ENCODE peak calls at places on chromosomes 7 and 10, in four cellular contexts. One of them, this sample, is unnamed.

GRCh38 chr7:97499204-97499603 is 232.7 kb upstream of the TAC1 start:
- DNase-seq in dorsolateral prefrontal cortex: no peak
- DNase-seq in tibial nerve: no peak
- DNase-seq in GM23338: peak; percentile 72
- DNase-seq in this sample: no peak

GRCh38 chr10:80187465-80188409 is 17.6 kb downstream of the ANXA11 start:
- DNase-seq in dorsolateral prefrontal cortex: no peak
- DNase-seq in tibial nerve: no peak
- DNase-seq in GM23338: no peak
- DNase-seq in this sample: peak; percentile 80

GRCh38 chr10:129192344-129193128 is 274.5 kb upstream of the MGMT start:
- DNase-seq in dorsolateral prefrontal cortex: no peak
- DNase-seq in tibial nerve: peak; percentile 74
- DNase-seq in GM23338: no peak
- DNase-seq in this sample: no peak

GRCh38 chr7:47786557-47787248 is 161.6 kb downstream of the PKD1L1 start:
- DNase-seq in dorsolateral prefrontal cortex: no peak
- DNase-seq in tibial nerve: peak; percentile 55
- DNase-seq in GM23338: peak; percentile 34
- DNase-seq in this sample: peak; percentile 76

GRCh38 chr10:120077707-120078492 is 185.4 kb downstream of the SEC23IP start:
- DNase-seq in dorsolateral prefrontal cortex: no peak
- DNase-seq in tibial nerve: no peak
- DNase-seq in GM23338: peak; percentile 56
- DNase-seq in this sample: no peak

GRCh38 chr7:84914598-84914997 is 272.3 kb downstream of the SEMA3D start:
- DNase-seq in dorsolateral prefrontal cortex: no peak
- DNase-seq in tibial nerve: no peak
- DNase-seq in GM23338: peak; percentile 42
- DNase-seq in this sample: no peak

GRCh38 chr10:112951349-112952281 is 1.6 kb downstream of the TCF7L2 start:
- DNase-seq in dorsolateral prefrontal cortex: peak; percentile 52
- DNase-seq in tibial nerve: peak; percentile 62
- DNase-seq in GM23338: peak; percentile 75
- DNase-seq in this sample: peak; percentile 64

GRCh38 chr10:5518143-5518542 is 6.6 kb upstream of the CALML3 start:
- DNase-seq in dorsolateral prefrontal cortex: no peak
- DNase-seq in tibial nerve: no peak
- DNase-seq in GM23338: no peak
- DNase-seq in this sample: no peak

GRCh38 chr7:27362026-27362425 is 119.4 kb downstream of the EVX1 start:
- DNase-seq in dorsolateral prefrontal cortex: no peak
- DNase-seq in tibial nerve: no peak
- DNase-seq in GM23338: no peak
- DNase-seq in this sample: no peak

GRCh38 chr10:110487411-110488123 is 10.1 kb upstream of the DUSP5 start:
- DNase-seq in dorsolateral prefrontal cortex: no peak
- DNase-seq in tibial nerve: no peak
- DNase-seq in GM23338: peak; percentile 81
- DNase-seq in this sample: no peak

GRCh38 chr10:101133489-101134298 is 2.6 kb downstream of the TLX1 start:
- DNase-seq in dorsolateral prefrontal cortex: no peak
- DNase-seq in tibial nerve: no peak
- DNase-seq in GM23338: no peak
- DNase-seq in this sample: no peak

GRCh38 chr7:3753868-3754267 is 452.8 kb downstream of the SDK1 start:
- DNase-seq in dorsolateral prefrontal cortex: no peak
- DNase-seq in tibial nerve: no peak
- DNase-seq in GM23338: no peak
- DNase-seq in this sample: no peak

GRCh38 chr10:70887804-70888800 is at the start of gene PCBD1:
- DNase-seq in dorsolateral prefrontal cortex: peak; percentile 73
- DNase-seq in tibial nerve: peak; percentile 38
- DNase-seq in GM23338: peak; percentile 78
- DNase-seq in this sample: peak; percentile 85

GRCh38 chr7:41842956-41843355 is 140.1 kb upstream of the INHBA start:
- DNase-seq in dorsolateral prefrontal cortex: no peak
- DNase-seq in tibial nerve: no peak
- DNase-seq in GM23338: no peak
- DNase-seq in this sample: no peak

GRCh38 chr10:91295346-91295745 is 74.9 kb downstream of the PCGF5 start:
- DNase-seq in dorsolateral prefrontal cortex: no peak
- DNase-seq in tibial nerve: no peak
- DNase-seq in GM23338: no peak
- DNase-seq in this sample: no peak

GRCh38 chr10:91294134-91294906 is 73.9 kb downstream of the PCGF5 start:
- DNase-seq in dorsolateral prefrontal cortex: no peak
- DNase-seq in tibial nerve: no peak
- DNase-seq in GM23338: no peak
- DNase-seq in this sample: no peak

GRCh38 chr10:91300011-91300575 is 79.6 kb downstream of the PCGF5 start:
- DNase-seq in dorsolateral prefrontal cortex: no peak
- DNase-seq in tibial nerve: no peak
- DNase-seq in GM23338: no peak
- DNase-seq in this sample: no peak

GRCh38 chr10:91298224-91298862 is 77.9 kb downstream of the PCGF5 start:
- DNase-seq in dorsolateral prefrontal cortex: peak; percentile 84
- DNase-seq in tibial nerve: peak; percentile 69
- DNase-seq in GM23338: peak; percentile 93
- DNase-seq in this sample: peak; percentile 79

DNA sequence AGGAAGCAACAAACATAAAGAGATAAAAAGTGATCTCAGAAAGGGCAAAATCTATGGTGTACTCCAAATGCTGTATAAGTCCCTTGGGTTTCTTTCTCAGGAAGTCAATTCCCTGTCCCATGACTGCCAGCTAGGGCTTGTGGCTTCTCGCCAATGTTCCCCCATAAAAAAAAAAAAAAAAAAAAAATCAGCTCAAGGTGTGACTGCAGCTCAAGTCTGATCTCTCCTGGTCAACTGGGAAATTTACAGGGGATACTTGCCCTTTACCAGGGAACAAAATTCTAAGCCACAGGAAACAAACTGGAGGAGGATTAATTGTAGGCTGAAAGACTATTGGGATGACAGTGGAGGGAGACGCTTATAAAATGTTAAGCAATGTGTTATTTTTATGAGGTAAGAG is 76.0 kb downstream of the PCGF5 start:
- DNase-seq in dorsolateral prefrontal cortex: no peak
- DNase-seq in tibial nerve: no peak
- DNase-seq in GM23338: peak; percentile 71
- DNase-seq in this sample: no peak
- TF ChIP-seq CTCF in dorsolateral prefrontal cortex: no peak
- TF ChIP-seq CTCF in tibial nerve: no peak
- TF ChIP-seq CTCF in GM23338: peak; percentile 65
- TF ChIP-seq CTCF in this sample: no peak

GRCh38 chr7:133583545-133584171 is 330.8 kb downstream of the EXOC4 start:
- DNase-seq in dorsolateral prefrontal cortex: no peak
- DNase-seq in tibial nerve: no peak
- DNase-seq in GM23338: no peak
- DNase-seq in this sample: no peak
- H3K27ac ChIP-seq in dorsolateral prefrontal cortex: no peak overlapping the region
- H3K27ac ChIP-seq in tibial nerve: no peak overlapping the region
- H3K27ac ChIP-seq in GM23338: no peak overlapping the region
- H3K27ac ChIP-seq in this sample: no peak overlapping the region

DNA sequence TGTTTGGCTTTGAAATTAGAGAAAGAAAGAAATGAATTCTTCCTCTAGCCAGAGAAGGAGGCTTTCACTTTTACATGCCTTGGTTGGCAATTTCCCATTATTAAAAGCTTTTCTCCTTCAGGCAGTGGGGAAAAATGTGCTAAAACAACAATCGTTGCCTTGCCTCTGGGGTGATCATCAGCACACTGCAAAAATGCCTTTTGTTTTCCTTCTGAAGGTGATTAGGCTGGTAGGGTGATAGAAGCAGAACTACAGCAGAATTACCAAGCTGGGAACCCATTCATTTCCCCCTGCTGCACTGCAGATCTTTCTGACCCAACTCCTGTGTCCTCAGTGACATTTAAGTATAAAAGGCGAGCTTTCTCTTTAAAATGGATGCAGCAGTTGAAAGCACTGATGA is 22.2 kb downstream of the ANK3 start:
- DNase-seq in dorsolateral prefrontal cortex: no peak
- DNase-seq in tibial nerve: no peak
- DNase-seq in GM23338: peak; percentile 23
- DNase-seq in this sample: no peak
- H3K4me3 ChIP-seq in dorsolateral prefrontal cortex: peak overlapping the region; percentile 38
- H3K4me3 ChIP-seq in tibial nerve: no peak overlapping the region
- H3K4me3 ChIP-seq in GM23338: no peak overlapping the region
- H3K4me3 ChIP-seq in this sample: no peak overlapping the region

DNA sequence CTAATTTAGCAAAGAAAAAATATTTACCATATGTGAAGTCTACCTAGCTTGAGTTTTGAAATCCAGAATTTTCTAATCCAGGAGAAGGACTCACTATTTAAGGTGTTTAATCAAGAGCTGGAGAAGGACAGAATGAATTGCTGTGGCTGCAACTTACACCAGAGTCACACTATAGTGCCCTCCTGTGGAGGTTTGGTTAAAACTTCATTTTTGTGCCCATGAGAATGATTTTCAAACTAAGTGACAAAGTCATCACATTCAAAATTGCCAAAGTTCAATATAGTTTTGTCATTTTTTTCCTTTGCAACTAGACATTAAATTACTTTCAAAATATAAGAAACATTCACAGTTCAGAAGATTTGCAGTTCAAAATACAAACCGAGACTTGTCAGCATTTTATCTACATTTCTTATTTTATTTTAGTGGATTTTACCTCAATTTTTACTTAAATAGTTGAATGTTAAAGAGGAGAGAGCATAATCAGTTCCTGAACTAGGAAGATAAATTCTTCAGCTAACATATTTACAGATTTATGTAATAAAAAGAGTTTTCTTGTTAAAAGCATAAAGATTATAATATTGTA is 70.7 kb downstream of the CABCOCO1 start:
- DNase-seq in dorsolateral prefrontal cortex: no peak
- DNase-seq in tibial nerve: peak; percentile 49
- DNase-seq in GM23338: peak; percentile 75
- DNase-seq in this sample: no peak
- TF ChIP-seq CTCF in dorsolateral prefrontal cortex: peak; percentile 69
- TF ChIP-seq CTCF in tibial nerve: peak; percentile 46
- TF ChIP-seq CTCF in GM23338: peak; percentile 78
- TF ChIP-seq CTCF in this sample: peak; percentile 48

GRCh38 chr10:132721725-132722124 is 64.2 kb downstream of the NKX6-2 start:
- DNase-seq in dorsolateral prefrontal cortex: no peak
- DNase-seq in tibial nerve: no peak
- DNase-seq in GM23338: no peak
- DNase-seq in this sample: no peak
- H3K27ac ChIP-seq in dorsolateral prefrontal cortex: no peak overlapping the region
- H3K27ac ChIP-seq in tibial nerve: no peak overlapping the region
- H3K27ac ChIP-seq in GM23338: no peak overlapping the region
- H3K27ac ChIP-seq in this sample: no peak overlapping the region

GRCh38 chr10:14385591-14386201 is 55.0 kb upstream of the FRMD4A start:
- DNase-seq in dorsolateral prefrontal cortex: no peak
- DNase-seq in tibial nerve: no peak
- DNase-seq in GM23338: no peak
- DNase-seq in this sample: no peak

GRCh38 chr10:14384915-14385314 is 54.2 kb upstream of the FRMD4A start:
- DNase-seq in dorsolateral prefrontal cortex: no peak
- DNase-seq in tibial nerve: no peak
- DNase-seq in GM23338: no peak
- DNase-seq in this sample: no peak

GRCh38 chr10:14383266-14383665 is 52.5 kb upstream of the FRMD4A start:
- DNase-seq in dorsolateral prefrontal cortex: no peak
- DNase-seq in tibial nerve: no peak
- DNase-seq in GM23338: no peak
- DNase-seq in this sample: no peak

GRCh38 chr10:14384096-14384730 is 53.5 kb upstream of the FRMD4A start:
- DNase-seq in dorsolateral prefrontal cortex: no peak
- DNase-seq in tibial nerve: no peak
- DNase-seq in GM23338: no peak
- DNase-seq in this sample: no peak

GRCh38 chr10:14386202-14386593 is 55.5 kb upstream of the FRMD4A start:
- DNase-seq in dorsolateral prefrontal cortex: no peak
- DNase-seq in tibial nerve: no peak
- DNase-seq in GM23338: no peak
- DNase-seq in this sample: no peak
- H3K4me3 ChIP-seq in dorsolateral prefrontal cortex: no peak overlapping the region
- H3K4me3 ChIP-seq in tibial nerve: no peak overlapping the region
- H3K4me3 ChIP-seq in GM23338: no peak overlapping the region
- H3K4me3 ChIP-seq in this sample: no peak overlapping the region

GRCh38 chr10:42962120-42962901 is 114.6 kb upstream of the RET start:
- DNase-seq in dorsolateral prefrontal cortex: peak; percentile 23
- DNase-seq in tibial nerve: no peak
- DNase-seq in GM23338: no peak
- DNase-seq in this sample: peak; percentile 61

GRCh38 chr10:42960491-42961155 is 116.2 kb upstream of the RET start:
- DNase-seq in dorsolateral prefrontal cortex: no peak
- DNase-seq in tibial nerve: no peak
- DNase-seq in GM23338: peak; percentile 25
- DNase-seq in this sample: peak; percentile 32

GRCh38 chr10:42959833-42960232 is 117.0 kb upstream of the RET start:
- DNase-seq in dorsolateral prefrontal cortex: no peak
- DNase-seq in tibial nerve: no peak
- DNase-seq in GM23338: no peak
- DNase-seq in this sample: no peak

GRCh38 chr10:42961776-42962119 is 115.1 kb upstream of the RET start:
- DNase-seq in dorsolateral prefrontal cortex: no peak
- DNase-seq in tibial nerve: no peak
- DNase-seq in GM23338: no peak
- DNase-seq in this sample: no peak

GRCh38 chr10:42961156-42961589 is 115.7 kb upstream of the RET start:
- DNase-seq in dorsolateral prefrontal cortex: peak; percentile 21
- DNase-seq in tibial nerve: no peak
- DNase-seq in GM23338: no peak
- DNase-seq in this sample: no peak
- TF ChIP-seq CTCF in dorsolateral prefrontal cortex: no peak
- TF ChIP-seq CTCF in tibial nerve: no peak
- TF ChIP-seq CTCF in GM23338: no peak
- TF ChIP-seq CTCF in this sample: no peak

GRCh38 chr7:38315410-38315809 is 42.0 kb upstream of the TARP start:
- DNase-seq in dorsolateral prefrontal cortex: no peak
- DNase-seq in tibial nerve: no peak
- DNase-seq in GM23338: no peak
- DNase-seq in this sample: no peak
- H3K27ac ChIP-seq in dorsolateral prefrontal cortex: no peak overlapping the region
- H3K27ac ChIP-seq in tibial nerve: no peak overlapping the region
- H3K27ac ChIP-seq in GM23338: no peak overlapping the region
- H3K27ac ChIP-seq in this sample: no peak overlapping the region